ENCODE peak calls at places on chromosomes 2 and 18, in ten cellular contexts. J, W, E, T, F, L, X, P, I and D are unnamed samples.

GRCh38 chr18:57910817-57911216 is 107.7 kb upstream of the ATP8B1 start:
- DNase-seq in J (peak; percentile 16), L (no peak), I (no peak), T (peak; percentile 9), F (no peak), X (no peak), E (no peak), P (no peak), W (no peak), D (no peak)

GRCh38 chr2:219254590-219255219 is 987 bp upstream of the TUBA4A start:
- DNase-seq in J (peak; percentile 79), F (no peak), P (no peak), E (no peak), L (no peak), I (no peak), W (peak; percentile 16), X (peak; percentile 44), T (no peak), D (no peak)

GRCh38 chr2:9150906-9151305 is 55.7 kb upstream of the ASAP2 start:
- DNase-seq in X (no peak), T (no peak), F (no peak), I (no peak), L (no peak), J (no peak), P (no peak), W (no peak), E (no peak), D (no peak)

GRCh38 chr18:24326211-24326610 is 71.4 kb downstream of the OSBPL1A start:
- DNase-seq in I (no peak), X (no peak), F (no peak), P (no peak), J (no peak), L (no peak), T (no peak), E (no peak), W (no peak), D (no peak)

GRCh38 chr2:73243884-73244570 is 9.9 kb downstream of the CCT7 start:
- DNase-seq in X (peak; percentile 49), T (no peak), I (peak; percentile 70), F (peak; percentile 9), L (peak; percentile 92), P (peak; percentile 71), J (no peak), E (no peak), W (peak; percentile 78), D (no peak)

GRCh38 chr2:235496239-235496621 is 2.4 kb downstream of the AGAP1 start:
- DNase-seq in J (no peak), E (no peak), F (no peak), X (no peak), P (peak; percentile 15), L (peak; percentile 43), I (no peak), T (no peak), W (peak; percentile 6), D (no peak)

GRCh38 chr2:159163935-159164334 is 122.6 kb downstream of the WDSUB1 start:
- DNase-seq in J (no peak), L (no peak), W (no peak), P (no peak), I (no peak), F (no peak), T (no peak), E (no peak), X (no peak), D (no peak)

GRCh38 chr2:102508863-102509262 is 35.8 kb downstream of the SLC9A4 start:
- DNase-seq in J (peak; percentile 39), T (no peak), P (no peak), E (no peak), L (no peak), X (no peak), I (no peak), F (no peak), W (no peak), D (no peak)

DNA sequence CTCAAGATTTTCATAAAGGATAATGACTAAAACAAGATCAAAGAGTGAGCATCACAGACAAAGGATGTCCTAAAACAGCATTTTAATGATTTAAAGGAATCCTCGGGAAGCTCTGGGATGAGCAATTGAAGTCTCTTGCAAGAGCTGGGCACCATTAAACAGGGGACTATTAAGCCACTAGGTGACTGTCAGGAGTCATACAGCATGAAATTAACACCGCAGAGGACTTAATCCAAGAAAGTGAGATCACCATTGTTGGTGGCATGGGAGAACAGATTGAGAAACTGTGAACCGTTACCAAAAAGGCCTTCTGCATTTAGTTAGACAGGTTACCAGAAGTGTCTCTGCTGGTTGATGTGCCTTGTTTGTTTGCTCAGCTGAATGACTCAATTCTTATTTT is 427.8 kb downstream of the SUCLG1 start:
- DNase-seq in E (no peak), L (no peak), F (no peak), W (no peak), J (no peak), P (no peak), I (no peak), X (no peak), T (no peak), D (no peak)
- TF ChIP-seq CTCF in E (no peak), L (no peak), F (no peak), W (no peak), J (no peak), P (no peak), I (no peak), X (no peak), T (no peak), D (no peak)

GRCh38 chr18:23054553-23054952 is 80.7 kb upstream of the CABLES1 start:
- DNase-seq in P (no peak), J (no peak), I (no peak), X (no peak), E (no peak), W (no peak), L (no peak), F (no peak), T (no peak), D (no peak)

GRCh38 chr18:23057096-23057495 is 78.2 kb upstream of the CABLES1 start:
- DNase-seq in E (no peak), J (no peak), L (no peak), F (no peak), T (no peak), X (no peak), I (no peak), W (no peak), P (no peak), D (no peak)

GRCh38 chr18:23056315-23056714 is 79.0 kb upstream of the CABLES1 start:
- DNase-seq in X (no peak), J (no peak), W (no peak), L (no peak), E (no peak), F (no peak), T (no peak), I (no peak), P (no peak), D (no peak)

GRCh38 chr18:23049698-23050373 is 85.4 kb upstream of the CABLES1 start:
- DNase-seq in T (no peak), J (peak; percentile 6), F (no peak), L (no peak), P (no peak), E (no peak), X (no peak), I (no peak), W (no peak), D (no peak)

GRCh38 chr18:23053756-23054457 is 81.4 kb upstream of the CABLES1 start:
- DNase-seq in P (peak; percentile 68), L (no peak), T (peak; percentile 21), E (no peak), F (peak; percentile 35), W (peak; percentile 66), J (peak; percentile 24), I (peak; percentile 73), X (no peak), D (peak; percentile 16)
- TF ChIP-seq CTCF in P (peak; percentile 21), L (no peak), T (peak; percentile 50), E (no peak), F (peak; percentile 42), W (peak; percentile 57), J (no peak), I (peak; percentile 53), X (no peak), D (no peak)

GRCh38 chr2:38836801-38837200 is 38.9 kb downstream of the DHX57 start:
- DNase-seq in T (no peak), P (no peak), X (no peak), J (no peak), I (no peak), F (no peak), E (no peak), L (peak; percentile 23), W (no peak), D (no peak)

GRCh38 chr2:38830546-38831159 is 45.1 kb downstream of the DHX57 start:
- DNase-seq in I (no peak), X (peak; percentile 39), E (peak; percentile 36), F (no peak), W (no peak), J (peak; percentile 60), L (no peak), T (no peak), P (peak; percentile 4), D (no peak)

GRCh38 chr2:38835990-38836389 is 39.7 kb downstream of the DHX57 start:
- DNase-seq in I (no peak), T (no peak), W (no peak), P (no peak), F (no peak), X (no peak), L (no peak), E (no peak), J (no peak), D (no peak)

GRCh38 chr2:38835015-38835601 is 40.6 kb downstream of the DHX57 start:
- DNase-seq in T (peak; percentile 25), I (peak; percentile 39), P (no peak), L (peak; percentile 33), J (peak; percentile 51), E (no peak), F (peak; percentile 39), X (no peak), W (peak; percentile 36), D (no peak)
- TF ChIP-seq CTCF in T (peak; percentile 60), I (peak; percentile 43), P (peak; percentile 30), L (peak; percentile 38), J (peak; percentile 49), E (no peak), F (peak; percentile 21), X (no peak), W (peak; percentile 47), D (no peak)

GRCh38 chr2:238912228-238912915 is 64.5 kb downstream of the TWIST2 start:
- DNase-seq in X (peak; percentile 16), J (no peak), F (no peak), L (no peak), P (no peak), E (peak; percentile 7), T (no peak), W (no peak), I (no peak), D (no peak)

GRCh38 chr2:238908960-238909951 is 61.4 kb downstream of the TWIST2 start:
- DNase-seq in P (peak; percentile 52), W (peak; percentile 65), L (peak; percentile 7), J (no peak), I (peak; percentile 87), T (peak; percentile 20), F (peak; percentile 75), X (peak; percentile 27), E (peak; percentile 55), D (no peak)

GRCh38 chr2:238911376-238912227 is 63.7 kb downstream of the TWIST2 start:
- DNase-seq in I (no peak), P (no peak), L (no peak), F (no peak), W (no peak), T (no peak), X (no peak), J (no peak), E (no peak), D (no peak)

GRCh38 chr2:238912916-238913875 is 65.3 kb downstream of the TWIST2 start:
- DNase-seq in J (no peak), X (no peak), W (no peak), T (no peak), P (no peak), I (no peak), F (no peak), E (peak; percentile 11), L (no peak), D (peak; percentile 47)

DNA sequence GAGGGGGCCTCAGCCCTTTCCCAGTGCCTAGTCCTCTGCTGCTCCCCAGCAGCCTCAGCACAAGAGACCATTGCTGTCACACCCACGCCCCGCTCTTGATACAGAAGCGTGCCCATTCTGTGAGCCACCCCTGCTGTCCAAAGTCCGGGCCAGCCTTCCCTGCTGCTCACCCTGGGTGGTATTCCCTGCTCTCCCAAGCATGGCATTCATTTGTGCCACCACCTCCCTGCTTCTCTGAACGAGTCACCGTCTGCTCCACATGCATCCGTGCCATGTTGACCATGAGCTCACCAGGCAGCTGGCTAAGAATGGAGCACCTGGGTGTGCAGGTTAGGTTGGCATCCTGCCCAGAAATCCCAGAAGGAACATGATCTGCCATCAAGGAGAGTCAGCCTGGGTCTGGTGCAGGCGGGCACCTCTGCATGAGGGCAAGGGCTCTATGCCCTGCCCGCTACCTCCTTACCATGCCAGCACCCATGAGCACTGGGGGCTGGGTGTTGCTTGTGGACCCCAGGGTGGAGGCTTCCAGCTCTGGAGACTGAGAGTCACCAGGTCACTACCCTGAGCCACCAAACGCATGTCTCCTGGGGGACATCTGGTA is 63.0 kb downstream of the TWIST2 start:
- DNase-seq in I (no peak), W (no peak), L (peak; percentile 65), T (no peak), E (no peak), P (no peak), J (no peak), X (no peak), F (no peak), D (no peak)
- TF ChIP-seq CTCF in I (no peak), W (no peak), L (no peak), T (no peak), E (no peak), P (no peak), J (no peak), X (no peak), F (no peak), D (no peak)